ENCODE peak calls at places on chromosomes 12 and 14, in nine cellular contexts. T is T-helper 17 cell; K is fibroblast of the aortic adventitia; V is heart left ventricle; E is neuronal stem cell; R is PC-3; X is T-helper 1 cell; J is stimulated activated CD4-positive, alpha-beta T cell treated with anti-CD3 and anti-CD28 coated beads, Interleukin-2, amount 100 ng/mL, for 48 hours; A is mesothelial cell of epicardium. F is an unnamed sample.

GRCh38 chr12:50017047-50017446 is 8.2 kb downstream of the RACGAP1 start:
- DNase-seq in T (no peak), K (peak), V (peak), E (no peak), R (no peak), X (no peak), J (no peak), A (no peak), F (peak)

GRCh38 chr12:43742106-43742505 is 16.5 kb downstream of the PUS7L start:
- DNase-seq in T (no peak), K (peak), V (no peak), E (no peak), R (peak), X (no peak), J (no peak), A (no peak), F (peak)

GRCh38 chr14:86481105-86481504 is 951.2 kb downstream of the FLRT2 start:
- DNase-seq in T (no peak), K (no peak), V (no peak), E (no peak), R (no peak), X (no peak), J (no peak), A (no peak), F (peak)

GRCh38 chr14:28690029-28690683 is 76.4 kb upstream of the FOXG1 start:
- DNase-seq in T (no peak), K (no peak), V (no peak), E (no peak), R (no peak), X (no peak), J (no peak), A (no peak), F (no peak)

GRCh38 chr14:103705158-103705523 is 10.1 kb downstream of the XRCC3 start:
- DNase-seq in T (no peak), K (no peak), V (peak), E (no peak), R (no peak), X (no peak), J (no peak), A (no peak), F (no peak)

GRCh38 chr14:90577661-90578282 is 180.9 kb downstream of the CALM1 start:
- DNase-seq in T (no peak), K (no peak), V (peak), E (no peak), R (no peak), X (no peak), J (no peak), A (no peak), F (no peak)

GRCh38 chr12:51531982-51532497 is 59.0 kb upstream of the SCN8A start:
- DNase-seq in T (peak), K (peak), V (peak), E (peak), R (peak), X (peak), J (peak), A (peak), F (peak)

GRCh38 chr14:60650382-60650961 is 1.2 kb upstream of the SIX1 start:
- DNase-seq in T (no peak), K (peak), V (no peak), E (peak), R (peak), X (no peak), J (no peak), A (no peak), F (no peak)

GRCh38 chr12:110345963-110346362 is 57.5 kb downstream of the ANAPC7 start:
- DNase-seq in T (no peak), K (no peak), V (no peak), E (no peak), R (no peak), X (no peak), J (no peak), A (no peak), F (no peak)

GRCh38 chr12:59657266-59657665 is 61.4 kb downstream of the SLC16A7 start:
- DNase-seq in T (no peak), K (peak), V (no peak), E (no peak), R (no peak), X (no peak), J (no peak), A (no peak), F (peak)

GRCh38 chr12:32110417-32110816 is 3.8 kb downstream of the BICD1 start:
- DNase-seq in T (no peak), K (no peak), V (no peak), E (no peak), R (no peak), X (no peak), J (no peak), A (no peak), F (no peak)

GRCh38 chr12:31582155-31582554 is 8.8 kb downstream of the DENND5B start:
- DNase-seq in T (no peak), K (peak), V (no peak), E (no peak), R (no peak), X (no peak), J (no peak), A (no peak), F (peak)

GRCh38 chr12:115963030-115963480 is 314.4 kb downstream of the MED13L start:
- DNase-seq in T (no peak), K (peak), V (no peak), E (no peak), R (peak), X (no peak), J (no peak), A (no peak), F (peak)

GRCh38 chr12:124160102-124160501 is 134.8 kb upstream of the RFLNA start:
- DNase-seq in T (no peak), K (no peak), V (no peak), E (no peak), R (no peak), X (no peak), J (no peak), A (no peak), F (no peak)

GRCh38 chr12:84599539-84599938 is 313.1 kb downstream of the SLC6A15 start:
- DNase-seq in T (no peak), K (peak), V (no peak), E (no peak), R (peak), X (no peak), J (no peak), A (no peak), F (peak)

GRCh38 chr12:93741741-93742085 is 64.5 kb downstream of the CRADD start:
- DNase-seq in T (no peak), K (peak), V (peak), E (peak), R (peak), X (no peak), J (peak), A (no peak), F (no peak)

GRCh38 chr12:14950982-14951746 is 10.2 kb downstream of the ARHGDIB start:
- DNase-seq in T (no peak), K (no peak), V (peak), E (peak), R (peak), X (peak), J (no peak), A (no peak), F (peak)

GRCh38 chr14:51733147-51733546 is 81.4 kb downstream of the FRMD6 start:
- DNase-seq in T (no peak), K (no peak), V (no peak), E (no peak), R (no peak), X (no peak), J (no peak), A (no peak), F (no peak)

GRCh38 chr14:75283884-75284563 is 5.4 kb downstream of the FOS start:
- DNase-seq in T (no peak), K (peak), V (no peak), E (no peak), R (no peak), X (no peak), J (no peak), A (no peak), F (peak)

GRCh38 chr14:20855652-20856291 is 35.4 kb upstream of the RNASE3 start:
- DNase-seq in T (no peak), K (peak), V (peak), E (peak), R (peak), X (peak), J (peak), A (no peak), F (peak)

GRCh38 chr14:92481386-92481785 is 32.2 kb upstream of the RIN3 start:
- DNase-seq in T (no peak), K (peak), V (peak), E (no peak), R (no peak), X (no peak), J (no peak), A (no peak), F (peak)

GRCh38 chr14:30256627-30257026 is 302.3 kb upstream of the G2E3 start:
- DNase-seq in T (no peak), K (no peak), V (no peak), E (no peak), R (no peak), X (no peak), J (no peak), A (no peak), F (no peak)

GRCh38 chr12:95277139-95277538 is 59.5 kb downstream of the VEZT start:
- DNase-seq in T (no peak), K (peak), V (no peak), E (no peak), R (peak), X (no peak), J (no peak), A (no peak), F (peak)

GRCh38 chr12:115194857-115195256 is 510.9 kb upstream of the TBX3 start:
- DNase-seq in T (no peak), K (no peak), V (no peak), E (no peak), R (no peak), X (no peak), J (no peak), A (no peak), F (no peak)

GRCh38 chr14:31965735-31966598 is 111.1 kb upstream of the ARHGAP5 start:
- DNase-seq in T (no peak), K (no peak), V (no peak), E (no peak), R (peak), X (no peak), J (no peak), A (no peak), F (peak)

GRCh38 chr12:6868211-6869048 is 1.1 kb downstream of the TPI1 start:
- DNase-seq in T (no peak), K (no peak), V (no peak), E (peak), R (no peak), X (no peak), J (no peak), A (no peak), F (no peak)

GRCh38 chr12:98814254-98814653 is 169.2 kb downstream of the APAF1 start:
- DNase-seq in T (no peak), K (peak), V (no peak), E (no peak), R (peak), X (no peak), J (no peak), A (no peak), F (no peak)

GRCh38 chr12:111842556-111843396 is 748 bp downstream of the MAPKAPK5 start:
- DNase-seq in T (no peak), K (peak), V (no peak), E (no peak), R (peak), X (peak), J (peak), A (no peak), F (peak)

GRCh38 chr12:110104188-110104969 is 19.8 kb upstream of the IFT81 start:
- DNase-seq in T (no peak), K (peak), V (no peak), E (no peak), R (no peak), X (no peak), J (no peak), A (no peak), F (no peak)

GRCh38 chr12:103880299-103881142 is 39.5 kb upstream of the NT5DC3 start:
- DNase-seq in T (no peak), K (no peak), V (no peak), E (no peak), R (peak), X (peak), J (no peak), A (no peak), F (no peak)

GRCh38 chr12:16605666-16606116 is 271 bp downstream of the LMO3 start:
- DNase-seq in T (no peak), K (peak), V (no peak), E (no peak), R (peak), X (peak), J (no peak), A (no peak), F (peak)

GRCh38 chr14:100574642-100575031 is 12.6 kb downstream of the BEGAIN start:
- DNase-seq in T (no peak), K (no peak), V (no peak), E (no peak), R (no peak), X (no peak), J (no peak), A (no peak), F (no peak)

GRCh38 chr12:104738371-104738710 is 219.7 kb downstream of the SLC41A2 start:
- DNase-seq in T (no peak), K (no peak), V (no peak), E (no peak), R (no peak), X (no peak), J (no peak), A (no peak), F (no peak)

GRCh38 chr12:66059670-66060069 is 70.9 kb downstream of the LLPH start:
- DNase-seq in T (no peak), K (no peak), V (no peak), E (no peak), R (no peak), X (no peak), J (no peak), A (no peak), F (no peak)

GRCh38 chr12:22692964-22693555 is 68.1 kb downstream of the ETNK1 start:
- DNase-seq in T (no peak), K (no peak), V (no peak), E (no peak), R (no peak), X (no peak), J (no peak), A (no peak), F (no peak)

GRCh38 chr12:89504560-89505346 is 19.8 kb downstream of the GALNT4 start:
- DNase-seq in T (no peak), K (peak), V (no peak), E (no peak), R (peak), X (no peak), J (no peak), A (no peak), F (peak)

F was measured in fibroblast of lung.